ENCODE peak calls at places on chromosomes 6 and 20, in nine cellular contexts. J is spleen, E is astrocyte of the cerebellum, O is neural crest cell, Q is nephron progenitor cell, H is neural progenitor cell, S is cardiac muscle cell, A is brain microvascular endothelial cell, V is adrenal gland. D is an unnamed sample.

GRCh38 chr20:4638826-4639225 is 82.9 kb upstream of the PRND start:
- DNase-seq in J (no peak), E (no peak), O (no peak), Q (no peak), H (no peak), S (no peak), A (no peak), V (no peak), D (no peak)

GRCh38 chr6:160102956-160103824 is 18.4 kb upstream of the SLC22A1 start:
- DNase-seq in J (peak; percentile 58), E (no peak), O (peak; percentile 8), Q (no peak), H (peak; percentile 48), S (peak; percentile 37), A (peak; percentile 33), V (peak; percentile 37), D (no peak)

GRCh38 chr6:111098597-111098996 is 11.3 kb downstream of the SLC16A10 start:
- DNase-seq in J (no peak), E (no peak), O (no peak), Q (no peak), H (no peak), S (no peak), A (no peak), V (no peak), D (no peak)

GRCh38 chr6:149334201-149334600 is 16.7 kb downstream of the TAB2 start:
- DNase-seq in J (no peak), E (peak; percentile 61), O (no peak), Q (no peak), H (no peak), S (peak; percentile 55), A (peak; percentile 36), V (no peak), D (no peak)

GRCh38 chr6:150539568-150539967 is 60.1 kb upstream of the PLEKHG1 start:
- DNase-seq in J (no peak), E (no peak), O (no peak), Q (no peak), H (no peak), S (no peak), A (no peak), V (no peak), D (no peak)

GRCh38 chr20:2889209-2889608 is 15.9 kb downstream of the PTPRA start:
- DNase-seq in J (no peak), E (no peak), O (no peak), Q (no peak), H (no peak), S (no peak), A (no peak), V (no peak), D (no peak)

GRCh38 chr20:17835240-17835940 is 133.2 kb downstream of the SNX5 start:
- DNase-seq in J (no peak), E (peak; percentile 70), O (no peak), Q (no peak), H (no peak), S (peak; percentile 89), A (peak; percentile 77), V (peak; percentile 80), D (no peak)

GRCh38 chr20:16528078-16528477 is 45.2 kb downstream of the KIF16B start:
- DNase-seq in J (no peak), E (peak; percentile 62), O (no peak), Q (no peak), H (no peak), S (peak; percentile 76), A (peak; percentile 74), V (peak; percentile 69), D (no peak)

GRCh38 chr20:50369225-50370035 is 140.8 kb upstream of the PTPN1 start:
- DNase-seq in J (no peak), E (no peak), O (no peak), Q (no peak), H (no peak), S (no peak), A (no peak), V (no peak), D (no peak)

GRCh38 chr6:22838346-22838745 is 269.0 kb downstream of the HDGFL1 start:
- DNase-seq in J (no peak), E (no peak), O (no peak), Q (no peak), H (no peak), S (peak; percentile 15), A (no peak), V (no peak), D (no peak)

GRCh38 chr20:4987130-4987529 is 14.2 kb downstream of the SLC23A2 start:
- DNase-seq in J (no peak), E (no peak), O (no peak), Q (no peak), H (no peak), S (no peak), A (no peak), V (no peak), D (no peak)

GRCh38 chr20:37823276-37823980 is 79.5 kb upstream of the VSTM2L start:
- DNase-seq in J (no peak), E (no peak), O (no peak), Q (no peak), H (peak; percentile 20), S (no peak), A (peak; percentile 29), V (no peak), D (no peak)

GRCh38 chr6:87078983-87079616 is 15.8 kb downstream of the CGA start:
- DNase-seq in J (peak; percentile 73), E (peak; percentile 36), O (peak; percentile 82), Q (peak; percentile 81), H (peak; percentile 86), S (peak; percentile 77), A (peak; percentile 74), V (peak; percentile 80), D (peak; percentile 57)
- TF ChIP-seq CTCF in J (peak; percentile 79), E (peak; percentile 97), O (peak; percentile 87), Q (peak; percentile 94), H (peak; percentile 95), S (peak; percentile 99), A (peak; percentile 100), V (peak; percentile 82), D (peak; percentile 92)

DNA sequence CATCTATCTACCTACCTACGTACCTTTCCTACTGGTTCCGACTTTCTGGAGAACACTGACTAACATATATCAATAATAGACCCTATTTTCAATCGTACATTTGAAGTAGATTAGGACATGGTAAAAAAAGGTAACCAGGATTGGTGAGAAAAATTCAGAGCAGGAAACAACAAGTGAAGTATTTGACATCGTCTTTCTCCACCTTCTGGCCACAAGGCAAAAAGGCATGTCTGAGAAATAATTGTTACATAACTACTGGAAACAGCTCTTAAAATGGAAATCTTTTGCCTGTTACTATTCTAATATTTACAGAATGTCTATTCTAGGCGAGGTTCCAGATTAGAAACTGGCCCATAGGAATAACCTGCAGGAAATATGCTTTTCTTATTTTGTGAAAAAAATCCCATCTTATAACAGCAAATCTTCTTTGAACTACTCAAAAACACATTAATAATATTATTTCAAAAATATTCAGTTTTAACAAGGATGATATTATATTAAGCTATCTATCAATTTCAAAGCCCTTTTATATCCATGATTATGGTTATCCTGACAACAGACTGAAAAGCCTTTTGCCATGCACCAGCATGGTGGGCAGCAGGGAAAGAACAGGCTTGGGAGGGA is 80.8 kb downstream of the RCAN2 start:
- DNase-seq in J (no peak), E (peak; percentile 11), O (no peak), Q (no peak), H (peak; percentile 11), S (peak; percentile 65), A (peak; percentile 24), V (peak; percentile 28), D (no peak)
- TF ChIP-seq CTCF in J (peak; percentile 82), E (peak; percentile 51), O (peak; percentile 73), Q (peak; percentile 43), H (peak; percentile 63), S (peak; percentile 61), A (peak; percentile 64), V (peak; percentile 71), D (peak; percentile 61)

GRCh38 chr6:79305020-79305419 is 70.5 kb upstream of the HMGN3 start:
- DNase-seq in J (no peak), E (no peak), O (no peak), Q (no peak), H (no peak), S (no peak), A (no peak), V (no peak), D (no peak)

GRCh38 chr6:79313254-79313653 is 78.8 kb upstream of the HMGN3 start:
- DNase-seq in J (no peak), E (no peak), O (no peak), Q (no peak), H (no peak), S (no peak), A (no peak), V (no peak), D (no peak)

GRCh38 chr6:79302341-79302740 is 67.9 kb upstream of the HMGN3 start:
- DNase-seq in J (no peak), E (no peak), O (no peak), Q (no peak), H (no peak), S (no peak), A (no peak), V (no peak), D (no peak)

GRCh38 chr6:79307321-79308036 is 73.0 kb upstream of the HMGN3 start:
- DNase-seq in J (no peak), E (no peak), O (no peak), Q (no peak), H (no peak), S (no peak), A (peak; percentile 47), V (no peak), D (no peak)
- TF ChIP-seq CTCF in J (no peak), E (no peak), O (no peak), Q (no peak), H (no peak), S (no peak), A (no peak), V (no peak), D (no peak)

GRCh38 chr6:113565306-113565705 is 291.8 kb upstream of the MARCKS start:
- DNase-seq in J (no peak), E (no peak), O (no peak), Q (no peak), H (no peak), S (no peak), A (peak; percentile 43), V (no peak), D (no peak)

GRCh38 chr6:113574147-113574546 is 283.0 kb upstream of the MARCKS start:
- DNase-seq in J (no peak), E (no peak), O (no peak), Q (no peak), H (no peak), S (no peak), A (no peak), V (no peak), D (no peak)

GRCh38 chr6:113576310-113576709 is 280.8 kb upstream of the MARCKS start:
- DNase-seq in J (no peak), E (no peak), O (no peak), Q (no peak), H (no peak), S (no peak), A (no peak), V (no peak), D (no peak)

GRCh38 chr6:113570176-113570575 is 287.0 kb upstream of the MARCKS start:
- DNase-seq in J (no peak), E (no peak), O (no peak), Q (no peak), H (no peak), S (peak; percentile 45), A (no peak), V (no peak), D (no peak)

DNA sequence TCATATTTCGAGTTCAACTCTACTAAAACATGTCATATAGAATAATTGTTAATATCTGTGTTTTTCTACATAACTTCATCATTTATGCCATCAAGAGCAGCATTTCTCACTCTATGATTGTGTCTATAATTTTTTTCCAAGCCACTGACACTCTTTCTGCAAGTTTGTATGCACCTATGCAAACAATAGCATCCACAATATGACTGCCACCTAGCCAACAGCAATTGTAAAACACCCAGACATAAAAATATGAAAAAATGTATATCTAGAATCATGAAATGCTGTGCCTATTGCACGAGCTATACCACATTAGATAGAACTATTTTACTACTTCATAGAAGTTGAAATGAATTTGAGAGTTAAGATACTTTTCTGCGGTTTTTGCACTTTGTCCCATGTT is 286.5 kb upstream of the MARCKS start:
- DNase-seq in J (no peak), E (no peak), O (no peak), Q (no peak), H (no peak), S (no peak), A (no peak), V (no peak), D (no peak)
- TF ChIP-seq CTCF in J (no peak), E (no peak), O (no peak), Q (no peak), H (no peak), S (peak; percentile 9), A (peak; percentile 29), V (no peak), D (no peak)